ENCODE peak calls at places on chromosomes 7 and 10, in five cellular contexts. L is IMR-90, C is GM06990, I is aorta, J is brain microvascular endothelial cell. V is an unnamed sample.

GRCh38 chr7:8433477-8434289 is at the start of gene NXPH1:
- DNase-seq in L (no peak), C (peak; percentile 20), I (no peak), J (no peak), V (no peak)

GRCh38 chr10:3220853-3221252 is 48.3 kb upstream of the PITRM1 start:
- DNase-seq in L (peak; percentile 88), C (no peak), I (no peak), J (peak; percentile 81), V (no peak)

GRCh38 chr10:119190353-119190752 is 11.7 kb upstream of the PRDX3 start:
- DNase-seq in L (peak; percentile 99), C (no peak), I (no peak), J (peak; percentile 96), V (no peak)

GRCh38 chr10:62924344-62924748 is 108.2 kb upstream of the EGR2 start:
- DNase-seq in L (no peak), C (no peak), I (no peak), J (no peak), V (no peak)

GRCh38 chr10:125375210-125375609 is 214.8 kb upstream of the CTBP2 start:
- DNase-seq in L (peak; percentile 2), C (no peak), I (no peak), J (no peak), V (peak; percentile 43)

GRCh38 chr7:657565-658119 is 68.9 kb upstream of the DNAAF5 start:
- DNase-seq in L (peak; percentile 7), C (no peak), I (no peak), J (no peak), V (no peak)

GRCh38 chr7:91455411-91455810 is 191.2 kb downstream of the FZD1 start:
- DNase-seq in L (no peak), C (no peak), I (no peak), J (no peak), V (no peak)

GRCh38 chr7:4727914-4728705 is 46.0 kb downstream of the FOXK1 start:
- DNase-seq in L (no peak), C (no peak), I (no peak), J (no peak), V (no peak)

GRCh38 chr7:106824458-106824857 is 40.6 kb upstream of the PIK3CG start:
- DNase-seq in L (peak; percentile 54), C (no peak), I (no peak), J (peak; percentile 17), V (no peak)

GRCh38 chr10:91406322-91406721 is 3.8 kb upstream of the HECTD2 start:
- DNase-seq in L (no peak), C (no peak), I (no peak), J (no peak), V (no peak)

GRCh38 chr10:75472685-75473084 is 41.3 kb downstream of the LRMDA start:
- DNase-seq in L (no peak), C (no peak), I (no peak), J (no peak), V (no peak)

GRCh38 chr7:33649476-33650441 is 255.6 kb upstream of the BMPER start:
- DNase-seq in L (peak; percentile 68), C (no peak), I (no peak), J (peak; percentile 3), V (no peak)

GRCh38 chr7:48537561-48537960 is 366.3 kb downstream of the ABCA13 start:
- DNase-seq in L (no peak), C (no peak), I (no peak), J (no peak), V (no peak)

GRCh38 chr10:87053121-87053520 is 33.0 kb downstream of the FAM25A start:
- DNase-seq in L (no peak), C (no peak), I (no peak), J (no peak), V (no peak)

DNA sequence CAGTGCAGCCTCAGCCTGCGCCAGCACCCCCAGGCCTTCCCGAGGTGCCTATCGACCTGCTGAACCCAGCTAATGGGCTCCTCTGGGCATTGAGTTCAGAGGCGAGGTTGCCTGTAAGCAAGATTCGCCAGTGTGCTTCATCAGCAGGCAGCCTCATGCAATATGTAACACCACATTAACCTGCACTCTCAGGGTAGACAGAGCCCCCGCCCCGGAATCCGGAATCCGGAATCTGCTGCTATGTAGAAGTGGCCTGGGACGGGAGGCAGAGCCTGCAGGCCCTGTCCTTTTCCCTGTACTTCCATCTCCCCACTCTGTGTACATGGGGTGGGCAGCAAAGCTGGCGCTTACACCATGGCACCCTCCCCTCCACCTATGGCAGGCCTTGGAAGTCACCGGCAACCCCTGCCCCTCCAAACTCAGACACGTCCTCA is 83.9 kb upstream of the RET start:
- DNase-seq in L (no peak), C (no peak), I (no peak), J (no peak), V (no peak)
- H3K27me3 ChIP-seq in L (no peaks in the 10 kb centered on the region), C (no peaks in the 10 kb centered on the region), I (no peaks in the 10 kb centered on the region), J (no peaks in the 10 kb centered on the region), V (no peaks in the 10 kb centered on the region)

DNA sequence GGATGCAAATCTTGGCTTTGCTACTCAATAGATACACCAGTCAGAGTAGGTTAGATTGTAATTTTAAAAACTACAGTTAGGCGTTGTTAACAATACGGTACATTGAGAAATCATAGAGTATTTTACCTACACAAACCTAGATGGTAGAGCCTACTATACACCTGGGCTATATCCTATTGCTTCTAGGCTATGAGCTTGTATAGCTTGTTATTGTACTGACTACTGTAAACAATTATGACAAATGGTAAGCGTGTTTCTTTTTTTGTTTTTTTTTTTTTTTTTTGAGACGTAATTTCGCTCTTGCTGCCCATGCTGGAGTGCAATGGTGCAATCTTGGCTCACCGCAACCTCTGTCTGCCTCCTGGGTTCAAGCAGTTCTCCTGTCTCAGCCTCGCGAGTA is 3.7 kb downstream of the SEPTIN7 start:
- DNase-seq in L (no peak), C (no peak), I (no peak), J (no peak), V (no peak)
- H3K4me3 ChIP-seq in L (no peak overlapping the region), C (no peak overlapping the region), I (no peak overlapping the region), J (no peak overlapping the region), V (no peak overlapping the region)

GRCh38 chr7:124030964-124031363 is 1.9 kb downstream of the TMEM229A start:
- DNase-seq in L (no peak), C (no peak), I (no peak), J (no peak), V (no peak)
- H3K27me3 ChIP-seq in L (peaks cover 31% of the 10 kb centered on the region), C (no peaks in the 10 kb centered on the region), I (no peaks in the 10 kb centered on the region), J (peaks cover 35% of the 10 kb centered on the region), V (no peaks in the 10 kb centered on the region)

GRCh38 chr10:35452847-35453246 is 116.5 kb downstream of the CCNY start:
- DNase-seq in L (no peak), C (no peak), I (no peak), J (no peak), V (no peak)

GRCh38 chr10:35456175-35456574 is 119.9 kb downstream of the CCNY start:
- DNase-seq in L (no peak), C (no peak), I (no peak), J (no peak), V (no peak)

GRCh38 chr10:35456784-35457183 is 120.5 kb downstream of the CCNY start:
- DNase-seq in L (no peak), C (no peak), I (no peak), J (no peak), V (no peak)

GRCh38 chr10:35451103-35452016 is 115.1 kb downstream of the CCNY start:
- DNase-seq in L (peak; percentile 63), C (peak; percentile 53), I (no peak), J (no peak), V (no peak)

GRCh38 chr10:35453855-35454532 is 117.7 kb downstream of the CCNY start:
- DNase-seq in L (peak; percentile 74), C (no peak), I (no peak), J (peak; percentile 47), V (no peak)
- H3K4me3 ChIP-seq in L (no peak overlapping the region), C (no peak overlapping the region), I (no peak overlapping the region), J (peak overlapping the region; percentile 20), V (no peak overlapping the region)